ENCODE peak calls at places on chromosomes 5 and 9, in nine cellular contexts. R is small intestine, O is mesendoderm, N is tibial artery, K is iPS DF 6.9, A is mesenchymal stem cell, H is left lung, V is fibroblast of lung, X is stomach. M is an unnamed sample. For H3K4me1, the result is how much of the 10 kb centered on the place peaks cover.

GRCh38 chr5:139470821-139471300 is at the start of gene SMIM33:
- DNase-seq in R (peak), O (no peak), N (no peak), K (no peak), A (no peak), H (no peak), V (no peak), X (peak), M (no peak)

GRCh38 chr5:956941-957729 is 51.5 kb upstream of the NKD2 start:
- DNase-seq in R (no peak), O (peak), N (peak), K (no peak), A (peak), H (no peak), V (peak), X (no peak), M (no peak)

GRCh38 chr9:8733096-8733954 is 933.7 kb upstream of the DMAC1 start:
- DNase-seq in R (no peak), O (peak), N (no peak), K (no peak), A (peak), H (no peak), V (peak), X (no peak), M (no peak)

GRCh38 chr9:116002624-116003023 is 151.0 kb upstream of the PAPPA start:
- DNase-seq in R (no peak), O (no peak), N (no peak), K (no peak), A (no peak), H (no peak), V (peak), X (no peak), M (no peak)

GRCh38 chr9:7938092-7938491 is 138.5 kb upstream of the DMAC1 start:
- DNase-seq in R (no peak), O (no peak), N (no peak), K (no peak), A (no peak), H (no peak), V (no peak), X (no peak), M (no peak)

GRCh38 chr5:81007637-81008027 is 47.5 kb downstream of the RASGRF2 start:
- DNase-seq in R (no peak), O (no peak), N (no peak), K (no peak), A (no peak), H (no peak), V (no peak), X (no peak), M (no peak)

GRCh38 chr9:114487607-114488300 is 17.5 kb downstream of the WHRN start:
- DNase-seq in R (peak), O (peak), N (no peak), K (peak), A (peak), H (no peak), V (peak), X (peak), M (peak)

GRCh38 chr5:17180957-17181723 is 36.3 kb upstream of the BASP1 start:
- DNase-seq in R (peak), O (peak), N (no peak), K (no peak), A (peak), H (no peak), V (peak), X (no peak), M (no peak)

GRCh38 chr5:18798058-18798457 is 1163.8 kb downstream of the TAF11L14 start:
- DNase-seq in R (no peak), O (peak), N (no peak), K (peak), A (no peak), H (no peak), V (no peak), X (no peak), M (no peak)

GRCh38 chr9:109117856-109118801 is 1.6 kb downstream of the TMEM245 start:
- DNase-seq in R (peak), O (no peak), N (no peak), K (no peak), A (peak), H (no peak), V (peak), X (no peak), M (no peak)

GRCh38 chr5:154708207-154708606 is 47.0 kb upstream of the LARP1 start:
- DNase-seq in R (no peak), O (no peak), N (no peak), K (no peak), A (no peak), H (no peak), V (no peak), X (no peak), M (no peak)

GRCh38 chr9:112755675-112756074 is 5.1 kb downstream of the SNX30 start:
- DNase-seq in R (no peak), O (peak), N (no peak), K (no peak), A (no peak), H (no peak), V (peak), X (no peak), M (no peak)

GRCh38 chr5:39452846-39453245 is 28.1 kb upstream of the DAB2 start:
- DNase-seq in R (no peak), O (no peak), N (no peak), K (no peak), A (no peak), H (no peak), V (peak), X (no peak), M (no peak)

GRCh38 chr9:104872959-104873850 is 54.8 kb downstream of the ABCA1 start:
- DNase-seq in R (no peak), O (peak), N (peak), K (no peak), A (peak), H (peak), V (peak), X (no peak), M (no peak)

GRCh38 chr5:147434049-147434448 is 75.8 kb downstream of the DPYSL3 start:
- DNase-seq in R (peak), O (no peak), N (no peak), K (no peak), A (no peak), H (no peak), V (no peak), X (no peak), M (no peak)

GRCh38 chr9:71105192-71105591 is 16.2 kb downstream of the TRPM3 start:
- DNase-seq in R (no peak), O (no peak), N (no peak), K (no peak), A (no peak), H (no peak), V (no peak), X (no peak), M (no peak)

GRCh38 chr5:133145436-133146143 is 93.8 kb downstream of the HSPA4 start:
- DNase-seq in R (no peak), O (no peak), N (no peak), K (no peak), A (no peak), H (no peak), V (no peak), X (no peak), M (no peak)

GRCh38 chr5:151098185-151098813 is 17.5 kb upstream of the TNIP1 start:
- DNase-seq in R (peak), O (no peak), N (no peak), K (no peak), A (no peak), H (no peak), V (no peak), X (no peak), M (no peak)

GRCh38 chr5:176744584-176744965 is 65.8 kb upstream of the UNC5A start:
- DNase-seq in R (peak), O (peak), N (no peak), K (peak), A (no peak), H (no peak), V (no peak), X (no peak), M (no peak)

GRCh38 chr5:67648201-67648671 is 451.6 kb upstream of the CD180 start:
- DNase-seq in R (no peak), O (no peak), N (peak), K (no peak), A (no peak), H (peak), V (peak), X (peak), M (no peak)

GRCh38 chr5:140398379-140398811 is 3.2 kb upstream of the ANKHD1 start:
- DNase-seq in R (no peak), O (no peak), N (no peak), K (no peak), A (peak), H (no peak), V (no peak), X (no peak), M (no peak)

GRCh38 chr5:174384509-174384947 is 339.0 kb downstream of the NSG2 start:
- DNase-seq in R (no peak), O (no peak), N (no peak), K (no peak), A (peak), H (no peak), V (peak), X (no peak), M (no peak)

GRCh38 chr5:150609843-150610584 is 30.4 kb upstream of the SYNPO start:
- DNase-seq in R (peak), O (no peak), N (peak), K (no peak), A (no peak), H (no peak), V (no peak), X (peak), M (no peak)

GRCh38 chr5:131783357-131783756 is 13.5 kb downstream of the FNIP1 start:
- DNase-seq in R (no peak), O (no peak), N (no peak), K (no peak), A (no peak), H (no peak), V (no peak), X (no peak), M (no peak)

GRCh38 chr5:122252319-122252718 is 59.7 kb upstream of the SNCAIP start:
- DNase-seq in R (no peak), O (no peak), N (no peak), K (no peak), A (peak), H (no peak), V (peak), X (no peak), M (no peak)

GRCh38 chr9:127473932-127474331 is 22.6 kb downstream of the LRSAM1 start:
- DNase-seq in R (no peak), O (no peak), N (no peak), K (no peak), A (no peak), H (no peak), V (no peak), X (no peak), M (no peak)

GRCh38 chr5:80318212-80318611 is 1.6 kb upstream of the SPZ1 start:
- DNase-seq in R (no peak), O (no peak), N (no peak), K (no peak), A (no peak), H (no peak), V (peak), X (no peak), M (no peak)

GRCh38 chr5:9661316-9662015 is 31.3 kb upstream of the TAS2R1 start:
- DNase-seq in R (no peak), O (peak), N (no peak), K (no peak), A (peak), H (no peak), V (peak), X (no peak), M (no peak)

GRCh38 chr5:80917596-80917995 is 42.6 kb upstream of the RASGRF2 start:
- DNase-seq in R (no peak), O (no peak), N (no peak), K (no peak), A (no peak), H (no peak), V (no peak), X (no peak), M (no peak)

GRCh38 chr9:134296301-134297081 is 29.8 kb upstream of the RXRA start:
- DNase-seq in R (no peak), O (no peak), N (no peak), K (no peak), A (no peak), H (no peak), V (no peak), X (no peak), M (no peak)

GRCh38 chr9:137064027-137064879 is 6.1 kb downstream of the SAPCD2 start:
- DNase-seq in R (peak), O (no peak), N (no peak), K (no peak), A (peak), H (no peak), V (no peak), X (peak), M (no peak)

GRCh38 chr5:14181299-14181968 is 38.3 kb downstream of the TRIO start:
- DNase-seq in R (no peak), O (no peak), N (no peak), K (no peak), A (no peak), H (no peak), V (no peak), X (no peak), M (no peak)

GRCh38 chr5:14184725-14185124 is 41.6 kb downstream of the TRIO start:
- DNase-seq in R (no peak), O (no peak), N (peak), K (no peak), A (no peak), H (no peak), V (peak), X (no peak), M (no peak)

GRCh38 chr5:14182761-14183160 is 39.6 kb downstream of the TRIO start:
- DNase-seq in R (no peak), O (no peak), N (no peak), K (no peak), A (no peak), H (no peak), V (no peak), X (no peak), M (no peak)

GRCh38 chr5:14184082-14184481 is 40.9 kb downstream of the TRIO start:
- DNase-seq in R (no peak), O (no peak), N (no peak), K (no peak), A (no peak), H (no peak), V (no peak), X (no peak), M (no peak)

GRCh38 chr5:14183187-14183939 is 40.2 kb downstream of the TRIO start:
- DNase-seq in R (no peak), O (no peak), N (peak), K (no peak), A (peak), H (no peak), V (peak), X (no peak), M (no peak)
- H3K4me1 ChIP-seq in R (under half), O (under half), N (half or more), K (under half), A (under half), H (under half), V (half or more), X (under half), M (under half)

GRCh38 chr5:161547573-161548471 is 1.3 kb upstream of the GABRB2 start:
- DNase-seq in R (peak), O (peak), N (no peak), K (no peak), A (no peak), H (no peak), V (no peak), X (no peak), M (no peak)

GRCh38 chr5:161548472-161549094 is 2.1 kb upstream of the GABRB2 start:
- DNase-seq in R (peak), O (peak), N (no peak), K (no peak), A (no peak), H (no peak), V (no peak), X (no peak), M (no peak)

GRCh38 chr5:161544350-161544765 is 2.2 kb downstream of the GABRB2 start:
- DNase-seq in R (peak), O (peak), N (no peak), K (no peak), A (peak), H (peak), V (peak), X (no peak), M (no peak)

GRCh38 chr5:161546463-161547301 is at the start of gene GABRB2:
- DNase-seq in R (peak), O (peak), N (no peak), K (no peak), A (peak), H (peak), V (peak), X (peak), M (peak)

GRCh38 chr5:161545701-161546462 is 643 bp downstream of the GABRB2 start:
- DNase-seq in R (no peak), O (peak), N (no peak), K (no peak), A (no peak), H (no peak), V (no peak), X (no peak), M (no peak)
- H3K4me1 ChIP-seq in R (under half), O (under half), N (under half), K (under half), A (under half), H (under half), V (under half), X (under half), M (under half)

DNA sequence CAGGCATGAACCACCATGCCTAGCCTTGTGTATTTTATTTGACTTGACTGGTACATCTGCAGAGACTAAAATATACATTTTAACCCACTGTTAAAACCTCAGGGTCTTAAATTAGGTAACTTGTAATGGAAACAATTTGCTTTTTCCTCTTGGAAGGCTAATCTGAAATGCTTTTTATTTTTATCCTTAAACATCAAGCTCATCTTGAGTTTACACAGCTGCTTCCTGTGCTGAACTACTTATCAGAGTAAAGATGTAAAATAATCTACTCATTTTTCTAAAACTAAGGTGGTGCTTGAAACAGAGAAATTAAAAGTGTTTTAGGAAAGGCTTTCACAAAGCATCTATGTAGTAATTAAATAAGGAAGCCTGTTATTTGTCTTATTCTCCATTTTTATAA is 144.1 kb downstream of the ENTREP1 start:
- DNase-seq in R (no peak), O (no peak), N (no peak), K (no peak), A (no peak), H (no peak), V (no peak), X (no peak), M (no peak)
- H3K4me1 ChIP-seq in R (under half), O (under half), N (under half), K (under half), A (under half), H (under half), V (under half), X (under half), M (under half)

DNA sequence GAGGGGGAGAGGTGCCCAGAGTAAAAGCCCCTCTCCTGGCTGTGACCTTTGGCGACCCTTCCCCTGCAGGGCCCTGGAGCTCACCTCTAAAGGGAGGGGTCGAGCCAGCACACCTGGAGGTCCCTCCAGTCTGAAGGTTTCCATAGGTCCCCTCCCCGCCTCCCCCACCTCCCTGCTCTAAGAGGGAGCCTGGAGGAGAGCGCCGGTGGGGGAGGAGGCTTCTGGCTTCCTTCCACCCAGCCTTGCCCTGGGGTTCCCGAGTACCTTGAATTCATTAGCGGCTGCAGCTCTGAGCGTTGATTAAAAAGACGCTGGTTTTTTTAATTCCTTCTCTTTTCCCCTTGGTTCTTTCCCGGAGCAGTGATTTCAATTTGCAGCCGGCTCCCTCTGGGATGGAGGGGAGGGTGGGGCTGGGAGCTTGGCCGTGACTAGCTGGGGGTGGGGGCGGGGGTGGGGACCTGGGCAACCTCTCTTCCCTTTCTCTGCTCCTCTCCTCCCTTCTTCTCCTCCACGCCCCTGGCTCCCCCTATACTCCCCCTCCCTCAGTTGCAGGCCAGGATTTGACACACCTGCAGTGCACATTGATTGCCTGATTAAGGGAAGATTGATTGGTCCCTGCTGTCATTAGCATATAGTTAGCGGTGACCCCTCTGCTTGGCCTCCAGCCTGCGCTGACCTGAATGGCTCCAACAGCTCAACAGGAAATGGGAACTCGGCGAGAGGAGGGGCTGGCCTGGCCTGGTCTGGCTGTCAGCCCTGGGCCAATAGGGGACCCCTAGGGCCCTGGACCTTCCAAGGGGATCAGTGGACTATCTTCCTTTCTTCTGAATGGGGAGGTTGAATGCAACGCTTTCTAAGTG is 67.5 kb upstream of the RAPGEF1 start:
- DNase-seq in R (no peak), O (peak), N (no peak), K (peak), A (no peak), H (no peak), V (no peak), X (no peak), M (no peak)
- H3K4me1 ChIP-seq in R (under half), O (under half), N (under half), K (under half), A (under half), H (under half), V (under half), X (under half), M (under half)

DNA sequence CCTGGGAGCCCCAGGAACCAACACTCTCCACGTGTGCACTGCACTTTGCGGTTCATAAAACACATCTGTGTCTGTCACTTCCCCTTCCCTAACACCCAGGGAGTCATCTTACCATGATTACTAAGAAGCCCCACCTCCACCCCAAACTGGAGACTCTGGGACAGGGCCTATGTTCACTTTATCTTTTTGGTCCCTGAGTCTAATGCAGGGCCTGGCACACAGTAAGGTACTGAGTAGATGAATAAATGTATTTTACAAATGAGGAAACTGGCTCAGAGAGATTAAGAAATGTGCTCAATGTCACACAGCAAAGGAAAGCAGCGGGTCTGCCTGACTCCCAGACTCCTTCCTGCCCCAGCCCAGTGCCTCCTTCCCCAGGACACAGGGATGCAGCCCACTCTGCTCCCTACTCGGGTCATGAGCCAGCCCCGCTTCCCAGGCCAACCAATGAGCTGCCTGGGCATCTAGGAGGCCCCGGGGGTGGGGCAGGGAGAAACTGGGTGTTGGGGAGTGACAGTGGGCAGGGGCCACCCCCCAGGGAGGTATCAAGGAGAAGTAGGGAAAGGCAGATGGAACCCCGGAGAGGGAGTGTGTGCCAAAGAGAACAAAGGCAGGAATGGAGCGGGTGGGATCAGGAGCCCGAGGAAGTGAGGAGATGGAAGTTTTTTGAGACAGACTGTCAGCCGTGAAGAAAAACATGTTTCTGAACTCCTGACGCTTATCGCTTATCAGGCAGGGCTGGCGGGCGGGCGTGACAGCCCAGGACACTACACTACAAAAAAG is 30.5 kb downstream of the SHB start:
- DNase-seq in R (no peak), O (peak), N (no peak), K (no peak), A (peak), H (no peak), V (no peak), X (no peak), M (no peak)
- H3K4me1 ChIP-seq in R (under half), O (under half), N (half or more), K (under half), A (half or more), H (under half), V (under half), X (under half), M (under half)

M was measured in GM12878.